ENCODE peak calls at places on chromosome 14, in four cellular contexts. I is psoas muscle, P is ovary, Z is mucosa of descending colon. D is an unnamed sample. For H3K4me1, the result is how much of the 10 kb centered on the place peaks cover.

GRCh38 chr14:54502602-54503001 is 7.1 kb upstream of the CGRRF1 start:
- DNase-seq in I (no peak), P (no peak), Z (no peak), D (no peak)

GRCh38 chr14:61965030-61965745 is 203.0 kb downstream of the SNAPC1 start:
- DNase-seq in I (no peak), P (no peak), Z (no peak), D (no peak)

GRCh38 chr14:47278233-47278842 is 397.1 kb downstream of the MDGA2 start:
- DNase-seq in I (no peak), P (no peak), Z (peak), D (no peak)

GRCh38 chr14:68630081-68630571 is 162.7 kb downstream of the ZFP36L1 start:
- DNase-seq in I (no peak), P (no peak), Z (no peak), D (no peak)

GRCh38 chr14:69518341-69519101 is 34.0 kb downstream of the PLEKHD1 start:
- DNase-seq in I (no peak), P (no peak), Z (no peak), D (no peak)

GRCh38 chr14:38794674-38795073 is 308.4 kb downstream of the SEC23A start:
- DNase-seq in I (no peak), P (no peak), Z (no peak), D (no peak)

GRCh38 chr14:54589076-54589475 is 22.1 kb downstream of the SAMD4A start:
- DNase-seq in I (no peak), P (no peak), Z (no peak), D (no peak)

GRCh38 chr14:50677527-50678063 is 9.5 kb upstream of the SAV1 start:
- DNase-seq in I (no peak), P (no peak), Z (no peak), D (no peak)

GRCh38 chr14:96494331-96494730 is 7.9 kb upstream of the PAPOLA start:
- DNase-seq in I (no peak), P (no peak), Z (no peak), D (no peak)

GRCh38 chr14:94129758-94130414 is 482 bp upstream of the IFI27L2 start:
- DNase-seq in I (no peak), P (peak), Z (peak), D (peak)

GRCh38 chr14:52008136-52008535 is 18.8 kb downstream of the RTRAF start:
- DNase-seq in I (no peak), P (no peak), Z (no peak), D (no peak)

GRCh38 chr14:52015411-52016030 is 26.2 kb downstream of the RTRAF start:
- DNase-seq in I (no peak), P (no peak), Z (peak), D (no peak)

GRCh38 chr14:98498019-98498885 is 773.7 kb downstream of the BCL11B start:
- DNase-seq in I (no peak), P (no peak), Z (no peak), D (no peak)

GRCh38 chr14:20684662-20685456 is 499 bp downstream of the RNASE4 start:
- DNase-seq in I (peak), P (peak), Z (peak), D (no peak)

GRCh38 chr14:67766035-67766680 is 50.2 kb downstream of the ZFYVE26 start:
- DNase-seq in I (no peak), P (no peak), Z (no peak), D (no peak)

GRCh38 chr14:106694638-106695393 is 1168.4 kb downstream of the TMEM121 start:
- DNase-seq in I (peak), P (no peak), Z (peak), D (peak)

GRCh38 chr14:73777420-73777819 is 63.2 kb upstream of the PNMA1 start:
- DNase-seq in I (no peak), P (no peak), Z (no peak), D (no peak)

GRCh38 chr14:79278798-79279644 is 932.3 kb downstream of the DIO2 start:
- DNase-seq in I (peak), P (no peak), Z (peak), D (peak)

GRCh38 chr14:63229330-63230059 is 25.3 kb downstream of the RHOJ start:
- DNase-seq in I (no peak), P (no peak), Z (no peak), D (peak)

GRCh38 chr14:72947366-72948160 is 21.3 kb downstream of the DCAF4 start:
- DNase-seq in I (no peak), P (no peak), Z (no peak), D (no peak)

GRCh38 chr14:55731881-55732498 is 152.0 kb downstream of the KTN1 start:
- DNase-seq in I (no peak), P (no peak), Z (peak), D (no peak)

GRCh38 chr14:50003213-50004021 is 110.5 kb downstream of the ARF6 start:
- DNase-seq in I (peak), P (peak), Z (peak), D (peak)

GRCh38 chr14:73272393-73272792 is 35.1 kb downstream of the PAPLN start:
- DNase-seq in I (no peak), P (no peak), Z (no peak), D (no peak)

GRCh38 chr14:70942342-70942706 is 35.1 kb downstream of the PCNX1 start:
- DNase-seq in I (no peak), P (no peak), Z (no peak), D (no peak)

GRCh38 chr14:55084648-55085441 is 33.4 kb downstream of the MAPK1IP1L start:
- DNase-seq in I (no peak), P (no peak), Z (no peak), D (no peak)

GRCh38 chr14:21267431-21267845 is 1.8 kb downstream of the HNRNPC start:
- DNase-seq in I (no peak), P (no peak), Z (no peak), D (no peak)

GRCh38 chr14:68111733-68112270 is 292.2 kb downstream of the RAD51B start:
- DNase-seq in I (no peak), P (no peak), Z (no peak), D (no peak)

GRCh38 chr14:95340201-95340697 is 20.5 kb upstream of the CLMN start:
- DNase-seq in I (no peak), P (no peak), Z (peak), D (no peak)

DNA sequence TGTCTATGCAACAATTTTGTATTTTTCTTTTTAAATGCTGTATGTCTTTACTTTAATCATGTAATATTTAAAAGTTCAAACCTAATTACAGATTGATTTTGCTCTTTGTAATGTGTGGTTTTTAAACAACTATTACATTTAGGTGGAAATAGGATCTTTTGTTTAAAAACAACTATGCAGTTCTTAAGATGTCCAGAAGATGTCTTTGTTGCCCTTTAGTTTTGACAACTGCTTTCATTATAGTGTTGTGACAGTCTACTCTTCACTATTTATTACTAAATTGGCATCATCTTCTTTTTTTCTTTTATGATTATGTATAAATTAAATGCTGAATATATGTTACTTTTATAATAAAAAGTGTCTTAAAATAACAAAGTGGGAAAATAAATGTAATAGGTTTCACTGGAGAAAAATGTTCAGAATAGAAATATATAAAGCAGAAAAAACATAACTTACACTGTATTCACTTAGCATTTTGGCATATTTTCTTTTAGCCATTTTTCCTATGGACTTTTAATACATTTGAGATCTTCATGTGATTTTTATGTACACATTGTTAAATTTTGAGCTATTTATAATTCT is 27.1 kb upstream of the PCNX4 start:
- DNase-seq in I (no peak), P (no peak), Z (no peak), D (no peak)
- TF ChIP-seq CTCF in I (peak), P (no peak), Z (peak), D (peak)

GRCh38 chr14:76837524-76837923 is 11.3 kb downstream of the LRRC74A start:
- DNase-seq in I (no peak), P (no peak), Z (no peak), D (no peak)
- H3K4me3 ChIP-seq in I (no peak), P (no peak), Z (no peak), D (no peak)

GRCh38 chr14:64645220-64645891 is 58.9 kb upstream of the PLEKHG3 start:
- DNase-seq in I (no peak), P (peak), Z (no peak), D (no peak)
- H3K4me1 ChIP-seq in I (under half), P (under half), Z (under half), D (under half)

GRCh38 chr14:103103461-103104388 is 9.2 kb downstream of the EXOC3L4 start:
- DNase-seq in I (peak), P (no peak), Z (peak), D (peak)
- TF ChIP-seq CTCF in I (no peak), P (no peak), Z (no peak), D (peak)

GRCh38 chr14:32491413-32492016 is 162.4 kb downstream of the AKAP6 start:
- DNase-seq in I (no peak), P (no peak), Z (peak), D (no peak)

GRCh38 chr14:32494566-32495434 is 165.7 kb downstream of the AKAP6 start:
- DNase-seq in I (peak), P (no peak), Z (no peak), D (no peak)

GRCh38 chr14:32492482-32492881 is 163.4 kb downstream of the AKAP6 start:
- DNase-seq in I (no peak), P (no peak), Z (no peak), D (no peak)

GRCh38 chr14:32495435-32495734 is 166.3 kb downstream of the AKAP6 start:
- DNase-seq in I (no peak), P (no peak), Z (no peak), D (no peak)

GRCh38 chr14:32497233-32497632 is 168.1 kb downstream of the AKAP6 start:
- DNase-seq in I (no peak), P (no peak), Z (no peak), D (no peak)
- H3K4me3 ChIP-seq in I (peak), P (no peak), Z (no peak), D (peak)

DNA sequence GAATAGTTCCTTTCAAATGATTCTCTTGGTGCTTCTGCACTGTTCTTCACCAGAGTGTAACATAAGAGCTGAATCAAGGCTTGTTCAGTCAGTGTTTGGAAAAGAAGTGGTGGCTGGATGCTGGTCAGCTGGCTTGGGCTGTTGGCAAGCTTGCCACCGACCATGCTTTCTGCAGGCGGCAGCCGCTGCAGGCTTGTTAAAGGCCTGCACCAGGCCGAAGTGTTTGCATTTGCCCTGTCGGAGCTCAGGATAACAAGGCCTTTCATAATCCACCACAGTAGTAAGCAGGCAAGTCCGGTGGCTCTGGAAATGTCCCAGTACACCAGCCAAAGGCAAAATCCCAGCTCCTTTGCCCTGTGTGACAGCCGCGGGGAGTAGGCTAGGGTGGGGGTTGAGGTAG is 26.9 kb downstream of the DAAM1 start:
- DNase-seq in I (peak), P (peak), Z (peak), D (peak)
- H3K4me1 ChIP-seq in I (under half), P (under half), Z (under half), D (half or more)

GRCh38 chr14:92695562-92695961 is 52.9 kb downstream of the LGMN start:
- DNase-seq in I (no peak), P (no peak), Z (no peak), D (no peak)
- TF ChIP-seq CTCF in I (no peak), P (no peak), Z (no peak), D (no peak)

GRCh38 chr14:23566112-23566781 is 1.3 kb downstream of the AP1G2 start:
- DNase-seq in I (no peak), P (no peak), Z (no peak), D (no peak)
- H3K4me3 ChIP-seq in I (peak), P (peak), Z (no peak), D (peak)

DNA sequence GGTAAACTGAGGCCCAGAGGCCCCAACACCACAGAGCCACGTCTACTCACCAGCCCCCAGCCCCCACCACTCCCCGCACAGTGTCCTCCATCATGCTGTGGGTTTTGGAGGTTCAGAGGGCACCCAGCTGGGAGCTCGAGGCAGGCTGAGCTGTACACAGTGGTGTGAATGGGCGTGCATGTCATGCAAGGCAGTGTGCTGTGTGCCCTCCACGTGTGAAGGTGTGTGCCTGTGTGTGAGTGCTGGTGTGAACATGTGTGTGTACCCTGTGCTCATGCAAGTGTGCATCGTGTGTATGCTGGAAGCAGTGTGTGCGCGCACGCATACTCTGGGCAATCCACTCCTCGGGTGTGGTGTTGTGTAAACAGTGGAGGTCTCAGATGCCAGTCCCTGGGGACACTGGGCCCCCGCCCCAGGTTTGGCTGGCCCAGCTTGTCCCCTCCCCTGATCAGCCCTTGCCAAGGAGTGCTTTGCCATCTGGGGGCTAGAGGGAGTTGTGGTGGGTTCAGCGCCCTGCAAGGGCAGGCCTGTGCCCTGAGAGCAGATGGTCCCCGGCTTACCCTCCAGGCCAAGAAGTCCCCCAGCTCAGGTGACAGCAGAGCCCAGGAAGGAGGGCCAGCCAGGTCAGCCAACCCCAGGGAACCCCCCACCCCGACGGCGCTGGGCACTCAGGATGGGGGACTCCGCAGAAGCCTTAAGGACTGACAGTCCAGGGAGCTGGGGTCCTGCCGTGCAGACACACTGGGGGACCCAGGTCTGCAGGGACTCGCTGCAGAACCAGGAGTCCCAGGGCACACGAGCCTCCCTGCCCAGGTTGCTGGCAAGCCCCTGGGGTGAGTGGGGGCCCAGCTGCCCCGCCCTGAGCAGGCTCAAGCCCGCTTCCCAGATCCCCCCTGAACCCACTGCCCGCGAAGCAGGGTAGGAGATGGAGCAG is 23.8 kb upstream of the GPR132 start:
- DNase-seq in I (no peak), P (peak), Z (no peak), D (no peak)
- H3K4me1 ChIP-seq in I (under half), P (under half), Z (under half), D (half or more)

GRCh38 chr14:100410056-100410565 is 87.0 kb downstream of the SLC25A47 start:
- DNase-seq in I (no peak), P (no peak), Z (no peak), D (no peak)

GRCh38 chr14:100409016-100409385 is 85.9 kb downstream of the SLC25A47 start:
- DNase-seq in I (no peak), P (no peak), Z (no peak), D (no peak)

GRCh38 chr14:100407376-100408102 is 84.4 kb downstream of the SLC25A47 start:
- DNase-seq in I (no peak), P (no peak), Z (no peak), D (no peak)

GRCh38 chr14:100406505-100407131 is 83.5 kb downstream of the SLC25A47 start:
- DNase-seq in I (peak), P (no peak), Z (peak), D (no peak)

GRCh38 chr14:100408350-100409015 is 85.3 kb downstream of the SLC25A47 start:
- DNase-seq in I (no peak), P (no peak), Z (no peak), D (no peak)
- TF ChIP-seq CTCF in I (no peak), P (no peak), Z (no peak), D (no peak)

D was measured in left ventricle myocardium inferior.